ENCODE peak calls at places on chromosomes 11 and 22, in nine cellular contexts. L, C, P, Y, Z, E, V, R and U are unnamed samples.

GRCh38 chr22:40189979-40190378 is 12.3 kb downstream of the TNRC6B start:
- DNase-seq in L (no peak), C (no peak), P (no peak), Y (no peak), Z (peak; percentile 18), E (no peak), V (no peak), R (no peak), U (no peak)

GRCh38 chr22:20523118-20523983 is 15.9 kb downstream of the MED15 start:
- DNase-seq in L (no peak), C (no peak), P (no peak), Y (no peak), Z (peak; percentile 48), E (no peak), V (no peak), R (no peak), U (no peak)

GRCh38 chr22:38070250-38070921 is 13.2 kb downstream of the PICK1 start:
- DNase-seq in L (no peak), C (no peak), P (no peak), Y (no peak), Z (no peak), E (no peak), V (no peak), R (no peak), U (no peak)

GRCh38 chr22:45072322-45072903 is 62.6 kb upstream of the PHF21B start:
- DNase-seq in L (no peak), C (no peak), P (no peak), Y (no peak), Z (peak; percentile 72), E (no peak), V (no peak), R (no peak), U (no peak)

GRCh38 chr11:42175203-42175602 is 715.8 kb upstream of the LRRC4C start:
- DNase-seq in L (no peak), C (no peak), P (no peak), Y (no peak), Z (peak; percentile 65), E (no peak), V (no peak), R (no peak), U (no peak)

GRCh38 chr22:31350410-31350863 is 4.3 kb upstream of the PATZ1 start:
- DNase-seq in L (no peak), C (no peak), P (no peak), Y (no peak), Z (peak; percentile 22), E (no peak), V (no peak), R (no peak), U (no peak)

GRCh38 chr22:31218565-31219262 is 6.6 kb downstream of the LIMK2 start:
- DNase-seq in L (no peak), C (no peak), P (no peak), Y (no peak), Z (no peak), E (no peak), V (no peak), R (no peak), U (no peak)

GRCh38 chr11:73976451-73977151 is 6.0 kb downstream of the UCP2 start:
- DNase-seq in L (no peak), C (no peak), P (no peak), Y (no peak), Z (no peak), E (no peak), V (no peak), R (no peak), U (no peak)

GRCh38 chr11:93143186-93143585 is 54.6 kb downstream of the SLC36A4 start:
- DNase-seq in L (no peak), C (no peak), P (no peak), Y (no peak), Z (peak; percentile 40), E (no peak), V (no peak), R (no peak), U (no peak)

GRCh38 chr11:17845431-17845881 is 110.9 kb downstream of the KCNC1 start:
- DNase-seq in L (no peak), C (peak; percentile 74), P (no peak), Y (no peak), Z (peak; percentile 53), E (no peak), V (no peak), R (no peak), U (no peak)

GRCh38 chr11:36402568-36403181 is 106.6 kb downstream of the PRR5L start:
- DNase-seq in L (no peak), C (no peak), P (no peak), Y (no peak), Z (no peak), E (no peak), V (no peak), R (no peak), U (no peak)

GRCh38 chr11:58739725-58740430 is 8.1 kb upstream of the GLYAT start:
- DNase-seq in L (no peak), C (no peak), P (no peak), Y (no peak), Z (peak; percentile 2), E (no peak), V (no peak), R (no peak), U (no peak)

GRCh38 chr11:72069787-72070251 is 10.5 kb downstream of the NUMA1 start:
- DNase-seq in L (no peak), C (peak; percentile 82), P (no peak), Y (peak; percentile 29), Z (peak; percentile 91), E (no peak), V (peak; percentile 49), R (no peak), U (peak; percentile 25)